ENCODE peak calls at places on chromosomes 5 and 9, in five cellular contexts. K is stomach, W is uterus, H is A549, R is body of pancreas. V is an unnamed sample.

GRCh38 chr9:1267581-1267980 is 217.4 kb downstream of the DMRT2 start:
- DNase-seq in K (peak), W (no peak), H (no peak), R (peak), V (no peak)

GRCh38 chr9:78893758-78894157 is 596.8 kb downstream of the PSAT1 start:
- DNase-seq in K (no peak), W (no peak), H (no peak), R (no peak), V (no peak)

GRCh38 chr9:9901624-9902023 is 711.2 kb downstream of the PTPRD start:
- DNase-seq in K (no peak), W (no peak), H (no peak), R (no peak), V (no peak)

GRCh38 chr5:35822541-35822940 is 34.1 kb upstream of the IL7R start:
- DNase-seq in K (no peak), W (no peak), H (no peak), R (no peak), V (no peak)

GRCh38 chr5:167290478-167290877 is 1001.0 kb upstream of the WWC1 start:
- DNase-seq in K (no peak), W (no peak), H (no peak), R (no peak), V (no peak)

GRCh38 chr5:75567710-75568109 is 43.5 kb upstream of the ANKDD1B start:
- DNase-seq in K (no peak), W (no peak), H (peak), R (no peak), V (no peak)

GRCh38 chr5:149697001-149697400 is 33.1 kb upstream of the PPARGC1B start:
- DNase-seq in K (no peak), W (no peak), H (no peak), R (no peak), V (no peak)

GRCh38 chr5:74648835-74649286 is 8.3 kb upstream of the ENC1 start:
- DNase-seq in K (no peak), W (no peak), H (peak), R (peak), V (peak)

GRCh38 chr5:40497573-40497972 is 182.1 kb upstream of the PTGER4 start:
- DNase-seq in K (no peak), W (no peak), H (no peak), R (no peak), V (no peak)

GRCh38 chr9:120099064-120099463 is 480.9 kb downstream of the CDK5RAP2 start:
- DNase-seq in K (no peak), W (no peak), H (no peak), R (no peak), V (no peak)

GRCh38 chr5:587403-587802 is 24.7 kb upstream of the CEP72 start:
- DNase-seq in K (peak), W (no peak), H (no peak), R (peak), V (no peak)

DNA sequence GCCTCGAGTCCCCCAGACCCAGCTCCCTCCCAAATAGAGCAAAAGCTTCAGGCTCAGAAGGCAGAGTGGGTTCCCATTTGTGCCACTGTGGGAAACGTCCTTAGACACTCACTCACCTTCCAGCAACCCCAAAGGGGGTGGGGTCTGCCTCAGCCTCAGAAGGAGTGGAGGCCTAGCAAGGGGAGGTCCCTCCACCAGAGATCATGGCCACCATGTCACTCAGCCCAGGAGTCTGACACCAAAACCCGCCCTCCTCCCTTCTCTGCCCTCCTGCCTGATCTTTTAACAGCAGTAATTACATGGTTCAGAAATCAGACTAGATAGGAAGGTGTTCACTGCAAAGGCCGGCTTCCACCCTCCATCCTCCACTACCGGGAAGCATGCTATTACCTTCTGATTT is 33.7 kb upstream of the NTNG2 start:
- DNase-seq in K (no peak), W (no peak), H (no peak), R (no peak), V (no peak)
- TF ChIP-seq POLR2A in K (no peak), W (no peak), H (no peak), R (no peak), V (no peak)

GRCh38 chr9:110655723-110656641 is 12.6 kb upstream of the MUSK start:
- DNase-seq in K (no peak), W (peak), H (no peak), R (peak), V (peak)
- H3K27ac ChIP-seq in K (peak), W (peak), H (no peak), R (no peak), V (no peak)

DNA sequence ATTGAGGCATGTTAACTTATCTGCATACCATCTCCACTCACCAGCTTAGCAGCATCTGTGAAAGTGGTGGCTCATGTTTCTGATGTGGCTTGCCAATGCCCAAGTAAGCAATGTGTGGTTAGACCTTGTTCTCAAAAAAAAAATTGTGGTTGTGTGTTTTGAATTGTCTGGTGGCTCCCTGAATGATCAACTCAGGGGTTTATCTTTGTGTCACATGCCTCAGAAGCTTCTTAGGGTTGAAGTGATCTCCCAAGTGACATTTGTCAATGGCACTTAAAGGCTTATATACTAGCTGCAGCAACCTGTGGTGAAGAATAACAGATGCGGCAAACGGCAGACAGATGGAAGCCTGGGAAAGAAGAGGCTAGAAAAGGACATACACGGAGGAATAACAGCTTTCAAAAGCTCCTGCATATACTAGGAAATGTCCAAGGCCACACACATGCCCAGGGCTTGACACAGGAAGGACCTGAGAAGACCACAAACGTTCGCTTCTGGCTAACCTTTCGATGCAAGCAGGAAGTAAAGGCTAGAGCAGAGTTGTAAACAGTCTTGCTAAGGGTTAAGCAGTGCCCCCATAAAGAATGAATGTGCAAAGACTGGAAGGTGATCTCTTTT is 42.2 kb upstream of the FSD1L start:
- DNase-seq in K (no peak), W (no peak), H (no peak), R (no peak), V (no peak)
- H3K4me3 ChIP-seq in K (no peak), W (no peak), H (no peak), R (no peak), V (no peak)

DNA sequence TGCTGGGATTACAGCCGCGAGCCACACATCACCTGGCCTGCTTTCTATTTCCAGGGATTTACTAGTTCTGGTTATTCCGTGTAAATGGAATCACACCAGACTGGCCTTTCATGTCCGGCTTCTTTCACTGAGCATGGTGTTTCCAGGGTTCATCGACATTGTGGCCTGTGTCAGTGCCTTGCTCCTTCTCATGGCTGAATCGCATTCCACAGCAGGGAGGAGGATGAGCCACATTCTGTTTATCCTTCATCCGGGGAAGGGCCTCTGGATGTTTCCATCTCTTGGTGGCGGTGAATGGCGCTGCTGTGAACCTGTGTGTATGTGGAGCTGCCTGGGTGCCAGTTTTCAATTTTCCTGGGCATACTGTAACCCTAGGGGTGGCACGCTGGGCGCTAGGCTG is 58.7 kb upstream of the RNU6ATAC start:
- DNase-seq in K (no peak), W (no peak), H (no peak), R (no peak), V (no peak)
- TF ChIP-seq POLR2A in K (no peak), W (no peak), H (no peak), R (no peak), V (no peak)

GRCh38 chr9:108417726-108418125 is 438.1 kb downstream of the ACTL7B start:
- DNase-seq in K (no peak), W (no peak), H (no peak), R (no peak), V (no peak)
- H3K27ac ChIP-seq in K (no peak), W (no peak), H (no peak), R (no peak), V (no peak)

GRCh38 chr9:98367923-98368322 is 112.5 kb upstream of the TBC1D2 start:
- DNase-seq in K (no peak), W (no peak), H (no peak), R (no peak), V (no peak)
- H3K4me3 ChIP-seq in K (no peak), W (no peak), H (no peak), R (no peak), V (no peak)

GRCh38 chr5:171413153-171413910 is 6.1 kb upstream of the FGF18 start:
- DNase-seq in K (no peak), W (no peak), H (no peak), R (no peak), V (no peak)
- TF ChIP-seq POLR2A in K (no peak), W (no peak), H (no peak), R (no peak), V (no peak)

V was measured in thyroid gland.